ENCODE peak calls at places on chromosome 16, in four cellular contexts. K is GM12878, S is H1, G is HepG2. X is an unnamed sample.

GRCh38 chr16:19881028-19881427 is 3.6 kb downstream of the GPRC5B start:
- DNase-seq in K (no peak), S (no peak), G (no peak), X (no peak)

GRCh38 chr16:19330801-19331484 is 45.4 kb downstream of the CLEC19A start:
- DNase-seq in K (no peak), S (no peak), G (peak), X (no peak)

GRCh38 chr16:9647981-9648701 is 534.1 kb downstream of the GRIN2A start:
- DNase-seq in K (no peak), S (peak), G (peak), X (no peak)

GRCh38 chr16:70520612-70521297 is 2.6 kb downstream of the COG4 start:
- DNase-seq in K (no peak), S (no peak), G (no peak), X (no peak)

GRCh38 chr16:21598676-21599157 is 660 bp upstream of the METTL9 start:
- DNase-seq in K (no peak), S (no peak), G (no peak), X (no peak)

GRCh38 chr16:87855852-87856715 is 13.2 kb downstream of the SLC7A5 start:
- DNase-seq in K (no peak), S (no peak), G (peak), X (no peak)

GRCh38 chr16:58128181-58128631 is 975 bp downstream of the CFAP20 start:
- DNase-seq in K (no peak), S (no peak), G (peak), X (no peak)

GRCh38 chr16:71834291-71834690 is 11.5 kb upstream of the ATXN1L start:
- DNase-seq in K (no peak), S (no peak), G (no peak), X (no peak)

GRCh38 chr16:22161999-22162657 is at the start of gene SDR42E2:
- DNase-seq in K (no peak), S (peak), G (no peak), X (no peak)

GRCh38 chr16:86044881-86045600 is 146.1 kb downstream of the IRF8 start:
- DNase-seq in K (no peak), S (no peak), G (no peak), X (no peak)

GRCh38 chr16:16940351-16940750 is 530.4 kb downstream of the XYLT1 start:
- DNase-seq in K (no peak), S (no peak), G (no peak), X (no peak)

GRCh38 chr16:30458561-30459394 is 13.1 kb upstream of the SEPHS2 start:
- DNase-seq in K (peak), S (no peak), G (peak), X (no peak)

GRCh38 chr16:1342526-1343427 is 8.9 kb downstream of the TSR3 start:
- DNase-seq in K (peak), S (peak), G (peak), X (peak)

GRCh38 chr16:30032083-30032819 is 1.2 kb upstream of the TLCD3B start:
- DNase-seq in K (no peak), S (peak), G (peak), X (peak)

GRCh38 chr16:73217654-73218053 is 169.7 kb upstream of the ZFHX3 start:
- DNase-seq in K (no peak), S (no peak), G (no peak), X (no peak)

GRCh38 chr16:56425439-56425832 is at the start of gene AMFR:
- DNase-seq in K (no peak), S (peak), G (peak), X (peak)

GRCh38 chr16:88458039-88458772 is 5.1 kb downstream of the ZFPM1 start:
- DNase-seq in K (no peak), S (no peak), G (no peak), X (no peak)

GRCh38 chr16:49936791-49937190 is 80.9 kb upstream of the ZNF423 start:
- DNase-seq in K (no peak), S (no peak), G (no peak), X (no peak)

GRCh38 chr16:14111713-14112538 is 40.8 kb downstream of the MRTFB start:
- DNase-seq in K (no peak), S (no peak), G (peak), X (no peak)

GRCh38 chr16:85229869-85230416 is 117.7 kb upstream of the CIBAR2 start:
- DNase-seq in K (no peak), S (no peak), G (no peak), X (no peak)

GRCh38 chr16:11182381-11182780 is 73.6 kb downstream of the SOCS1 start:
- DNase-seq in K (no peak), S (peak), G (no peak), X (no peak)

GRCh38 chr16:52265446-52265861 is 281.5 kb downstream of the TOX3 start:
- DNase-seq in K (no peak), S (no peak), G (no peak), X (peak)

GRCh38 chr16:10122546-10122945 is 59.7 kb downstream of the GRIN2A start:
- DNase-seq in K (no peak), S (no peak), G (peak), X (peak)

GRCh38 chr16:87305505-87306391 is 11.4 kb downstream of the C16orf95 start:
- DNase-seq in K (no peak), S (no peak), G (no peak), X (no peak)

GRCh38 chr16:85917012-85917411 is 18.1 kb downstream of the IRF8 start:
- DNase-seq in K (no peak), S (no peak), G (no peak), X (no peak)

GRCh38 chr16:3536851-3537250 is 36.0 kb downstream of the CLUAP1 start:
- DNase-seq in K (no peak), S (no peak), G (no peak), X (no peak)

GRCh38 chr16:10850478-10850850 is 26.5 kb upstream of the CIITA start:
- DNase-seq in K (no peak), S (no peak), G (no peak), X (no peak)

GRCh38 chr16:5176505-5176904 is 78.9 kb upstream of the EEF2KMT start:
- DNase-seq in K (no peak), S (peak), G (no peak), X (no peak)

GRCh38 chr16:28964527-28964926 is 10.1 kb upstream of the SPNS1 start:
- DNase-seq in K (no peak), S (no peak), G (no peak), X (no peak)

GRCh38 chr16:53053967-53054669 is 673 bp upstream of the CHD9 start:
- DNase-seq in K (no peak), S (no peak), G (peak), X (no peak)

GRCh38 chr16:671353-672131 is 3.6 kb downstream of the RHOT2 start:
- DNase-seq in K (no peak), S (no peak), G (no peak), X (no peak)

GRCh38 chr16:61823326-61823725 is 212.9 kb downstream of the CDH8 start:
- DNase-seq in K (no peak), S (no peak), G (no peak), X (no peak)

GRCh38 chr16:87806608-87807546 is 41.1 kb upstream of the KLHDC4 start:
- DNase-seq in K (no peak), S (peak), G (peak), X (no peak)

GRCh38 chr16:66925322-66925840 is at the start of gene RRAD:
- DNase-seq in K (no peak), S (peak), G (no peak), X (no peak)

GRCh38 chr16:47887496-47887895 is 268.3 kb downstream of the ABCC12 start:
- DNase-seq in K (no peak), S (no peak), G (no peak), X (peak)

GRCh38 chr16:57401943-57402640 is 2.5 kb upstream of the CCL17 start:
- DNase-seq in K (no peak), S (no peak), G (no peak), X (no peak)

GRCh38 chr16:66204761-66205160 is 161.7 kb upstream of the CDH5 start:
- DNase-seq in K (no peak), S (no peak), G (no peak), X (no peak)

GRCh38 chr16:3577302-3577752 is at the start of gene NLRC3:
- DNase-seq in K (no peak), S (no peak), G (no peak), X (no peak)

GRCh38 chr16:67922221-67922620 is 9.4 kb downstream of the CTRL start:
- DNase-seq in K (no peak), S (no peak), G (no peak), X (no peak)

GRCh38 chr16:12341423-12341822 is 364.9 kb downstream of the SNX29 start:
- DNase-seq in K (no peak), S (no peak), G (peak), X (no peak)
- H3K9ac ChIP-seq in K (no peak), S (no peak), G (no peak), X (no peak)

DNA sequence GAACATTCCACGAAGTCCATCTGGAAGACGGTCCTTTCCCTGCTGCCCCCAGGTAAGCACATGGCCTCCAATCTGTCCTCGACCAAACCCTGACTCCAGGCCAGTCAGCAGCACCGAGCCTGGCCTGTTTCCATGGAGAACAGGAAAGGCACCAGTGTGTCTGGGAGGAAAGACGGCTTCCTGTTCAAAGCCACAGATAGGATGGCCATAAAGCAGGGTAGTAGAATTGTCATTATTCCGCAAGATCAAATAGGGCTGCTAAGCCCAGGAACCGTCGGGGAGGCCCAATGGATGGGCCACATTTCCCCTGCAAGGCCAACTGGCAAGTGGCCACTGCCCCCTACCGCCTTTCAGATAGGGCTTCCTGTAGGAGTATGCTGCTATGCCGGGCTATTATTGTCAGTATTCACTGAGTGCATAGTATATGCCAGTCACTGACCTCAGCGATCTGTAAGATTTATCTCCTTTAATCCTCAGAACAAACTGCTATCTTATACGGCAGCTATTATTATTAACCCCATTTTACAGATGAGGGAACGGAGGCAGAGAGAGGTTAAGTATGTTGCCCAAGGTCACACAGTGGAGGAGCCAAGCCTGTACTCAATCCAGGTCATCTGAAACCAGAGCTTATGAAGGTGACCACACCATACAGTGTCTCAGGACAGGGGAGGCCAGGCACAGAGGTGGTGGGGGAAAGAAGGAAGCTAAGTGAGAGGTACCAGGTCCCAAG is 23.0 kb upstream of the PLCG2 start:
- DNase-seq in K (no peak), S (no peak), G (no peak), X (no peak)
- TF ChIP-seq YY1 in K (no peak), S (no peak), G (no peak), X (no peak)

GRCh38 chr16:27777527-27777926 is 227.6 kb downstream of the KATNIP start:
- DNase-seq in K (no peak), S (no peak), G (no peak), X (no peak)
- TF ChIP-seq SUZ12 in K (no peak), S (no peak), G (no peak), X (no peak)

GRCh38 chr16:89507219-89507833 is 877 bp upstream of the SPG7 start:
- DNase-seq in K (no peak), S (no peak), G (no peak), X (no peak)

GRCh38 chr16:89511352-89511751 is 3.1 kb downstream of the SPG7 start:
- DNase-seq in K (no peak), S (no peak), G (no peak), X (no peak)

GRCh38 chr16:89507834-89508590 is at the start of gene SPG7:
- DNase-seq in K (peak), S (peak), G (peak), X (peak)

GRCh38 chr16:89512453-89512852 is 4.2 kb downstream of the SPG7 start:
- DNase-seq in K (no peak), S (no peak), G (no peak), X (no peak)

DNA sequence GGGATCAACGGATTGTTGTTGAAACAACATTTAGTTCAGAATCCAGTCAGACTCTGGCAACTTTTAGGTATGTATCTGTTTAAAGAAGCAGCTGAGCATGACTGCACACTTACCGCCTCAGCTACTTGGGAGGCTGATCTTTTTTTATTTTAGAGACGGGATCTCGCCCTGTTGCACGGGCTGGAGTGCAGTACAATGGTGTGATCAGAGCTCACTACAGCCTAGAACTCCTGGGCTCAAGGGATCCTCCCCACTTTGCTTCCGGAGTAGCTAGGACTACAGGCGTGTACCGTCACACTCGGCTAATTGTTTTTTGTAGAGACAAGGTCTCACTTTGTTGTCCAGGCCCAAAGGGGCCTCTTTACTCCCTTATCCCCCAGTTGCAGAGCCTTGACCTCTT is 2.3 kb downstream of the SPG7 start:
- DNase-seq in K (no peak), S (no peak), G (no peak), X (no peak)
- H3K9ac ChIP-seq in K (no peak), S (no peak), G (peak), X (no peak)

DNA sequence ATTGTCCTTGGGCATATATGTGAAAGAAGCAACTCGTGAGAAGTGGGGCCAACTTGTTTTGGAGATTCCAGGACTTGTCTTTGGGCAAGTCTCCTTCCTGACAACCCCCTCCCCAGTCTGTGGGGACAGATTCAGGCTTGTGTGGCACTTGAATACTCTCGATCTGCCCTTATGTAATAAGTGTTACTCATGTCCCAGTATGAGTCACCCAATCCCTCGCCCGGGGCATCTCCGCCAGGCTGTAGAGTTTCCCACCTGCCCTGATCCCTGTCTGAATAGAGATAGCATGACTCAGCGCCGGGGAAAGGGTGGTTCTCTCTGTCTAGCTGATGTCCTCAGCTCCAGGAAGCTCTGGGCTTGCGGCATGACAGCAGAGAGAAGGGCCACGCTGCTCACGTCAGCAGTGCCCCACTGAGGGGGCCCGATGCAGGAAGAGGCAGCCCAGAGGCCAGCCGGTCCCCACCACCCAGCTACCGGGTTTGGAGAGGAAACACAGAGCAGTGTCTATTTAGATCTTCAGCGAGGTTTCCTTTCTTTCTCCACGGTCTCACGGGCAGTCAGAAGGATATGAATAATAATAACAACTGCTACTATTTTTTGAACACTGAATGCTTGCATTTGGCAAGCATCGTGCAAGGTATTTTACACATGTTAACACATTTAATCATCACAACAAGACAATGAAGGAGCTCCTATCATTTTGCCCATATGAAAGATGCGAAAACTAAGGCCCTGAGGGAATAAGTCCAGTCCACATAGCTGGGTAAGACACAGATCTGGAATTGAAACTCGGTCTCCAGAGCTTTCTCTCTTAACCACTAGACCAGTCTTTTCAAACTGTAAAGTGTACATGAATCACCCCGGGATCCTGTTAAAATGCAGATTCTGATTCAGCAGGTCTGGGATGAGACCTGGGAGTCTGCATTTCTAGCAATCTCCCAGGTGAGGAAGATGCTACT is 426.7 kb upstream of the MAF start:
- DNase-seq in K (peak), S (no peak), G (peak), X (peak)
- TF ChIP-seq YY1 in K (no peak), S (no peak), G (no peak), X (no peak)

X was measured in NT2/D1.